ENCODE peak calls at places on chromosome 12, in four cellular contexts. U, D, E and C are unnamed samples.

GRCh38 chr12:64695550-64695949 is 63.7 kb downstream of the GNS start:
- DNase-seq in U (no peak), D (no peak), E (no peak), C (peak; percentile 37)

GRCh38 chr12:68420225-68421008 is 88.3 kb upstream of the MDM1 start:
- DNase-seq in U (no peak), D (no peak), E (no peak), C (no peak)

GRCh38 chr12:21054334-21054733 is 76.7 kb upstream of the SLCO1B1 start:
- DNase-seq in U (no peak), D (no peak), E (no peak), C (no peak)

GRCh38 chr12:104692335-104693218 is 235.8 kb downstream of the CHST11 start:
- DNase-seq in U (no peak), D (no peak), E (no peak), C (no peak)

GRCh38 chr12:71742998-71743397 is 11.7 kb upstream of the RAB21 start:
- DNase-seq in U (no peak), D (no peak), E (no peak), C (no peak)

GRCh38 chr12:90024261-90024660 is 315.6 kb upstream of the ATP2B1 start:
- DNase-seq in U (no peak), D (no peak), E (no peak), C (no peak)

GRCh38 chr12:55037349-55037748 is 17.6 kb downstream of the NEUROD4 start:
- DNase-seq in U (no peak), D (no peak), E (peak; percentile 63), C (no peak)

GRCh38 chr12:91804533-91804932 is 341.1 kb downstream of the BTG1 start:
- DNase-seq in U (no peak), D (no peak), E (no peak), C (no peak)

GRCh38 chr12:57008113-57008687 is 1.9 kb upstream of the ZBTB39 start:
- DNase-seq in U (no peak), D (no peak), E (peak; percentile 82), C (no peak)

GRCh38 chr12:128989287-128989686 is 136.0 kb downstream of the GLT1D1 start:
- DNase-seq in U (no peak), D (no peak), E (no peak), C (no peak)

GRCh38 chr12:113469893-113470743 is 1.6 kb downstream of the LHX5 start:
- DNase-seq in U (no peak), D (no peak), E (no peak), C (no peak)

GRCh38 chr12:106369624-106370346 is 12.2 kb downstream of the POLR3B start:
- DNase-seq in U (no peak), D (no peak), E (no peak), C (no peak)

GRCh38 chr12:131390408-131391100 is 320.3 kb upstream of the SFSWAP start:
- DNase-seq in U (no peak), D (no peak), E (no peak), C (no peak)

GRCh38 chr12:121860257-121860656 is 1.6 kb upstream of the HPD start:
- DNase-seq in U (no peak), D (no peak), E (no peak), C (peak; percentile 86)

GRCh38 chr12:14211829-14212455 is 153.5 kb upstream of the ATF7IP start:
- DNase-seq in U (no peak), D (no peak), E (no peak), C (no peak)

GRCh38 chr12:31832740-31833540 is 104.1 kb upstream of the AMN1 start:
- DNase-seq in U (no peak), D (no peak), E (no peak), C (no peak)

GRCh38 chr12:5087831-5088554 is 44.3 kb downstream of the KCNA5 start:
- DNase-seq in U (no peak), D (no peak), E (no peak), C (no peak)

GRCh38 chr12:69508581-69508980 is 38.4 kb downstream of the FRS2 start:
- DNase-seq in U (no peak), D (no peak), E (no peak), C (no peak)

GRCh38 chr12:53062977-53063707 is 13.3 kb downstream of the TNS2 start:
- DNase-seq in U (no peak), D (no peak), E (no peak), C (no peak)

GRCh38 chr12:59388176-59388575 is 207.7 kb upstream of the SLC16A7 start:
- DNase-seq in U (no peak), D (no peak), E (peak; percentile 17), C (no peak)

GRCh38 chr12:106301611-106302321 is 767 bp upstream of the TCP11L2 start:
- DNase-seq in U (peak; percentile 37), D (peak; percentile 54), E (peak; percentile 99), C (peak; percentile 67)

GRCh38 chr12:114812858-114813761 is 129.1 kb upstream of the TBX3 start:
- DNase-seq in U (no peak), D (no peak), E (no peak), C (no peak)

GRCh38 chr12:5988088-5988487 is 43.0 kb upstream of the ANO2 start:
- DNase-seq in U (no peak), D (no peak), E (no peak), C (no peak)

GRCh38 chr12:17588968-17589367 is 501.0 kb downstream of the RERGL start:
- DNase-seq in U (no peak), D (no peak), E (no peak), C (no peak)

GRCh38 chr12:125856899-125857298 is 791.7 kb downstream of the AACS start:
- DNase-seq in U (no peak), D (no peak), E (no peak), C (no peak)

GRCh38 chr12:92539966-92540791 is 162.6 kb upstream of the PLEKHG7 start:
- DNase-seq in U (peak; percentile 27), D (no peak), E (peak; percentile 86), C (no peak)

GRCh38 chr12:92614502-92614901 is 88.3 kb upstream of the PLEKHG7 start:
- DNase-seq in U (no peak), D (no peak), E (no peak), C (no peak)

GRCh38 chr12:68793975-68794652 is 13.9 kb upstream of the MDM2 start:
- DNase-seq in U (no peak), D (no peak), E (no peak), C (no peak)

GRCh38 chr12:132256646-132257045 is 72.7 kb downstream of the GALNT9 start:
- DNase-seq in U (no peak), D (no peak), E (no peak), C (no peak)

GRCh38 chr12:42482820-42483533 is 106.6 kb downstream of the PRICKLE1 start:
- DNase-seq in U (peak; percentile 79), D (peak; percentile 26), E (peak; percentile 59), C (peak; percentile 71)

GRCh38 chr12:11769723-11770514 is 120.4 kb downstream of the ETV6 start:
- DNase-seq in U (no peak), D (no peak), E (no peak), C (no peak)

GRCh38 chr12:77895699-77896098 is 65.0 kb downstream of the NAV3 start:
- DNase-seq in U (no peak), D (no peak), E (no peak), C (no peak)

GRCh38 chr12:115473257-115473956 is 789.4 kb upstream of the TBX3 start:
- DNase-seq in U (no peak), D (no peak), E (no peak), C (no peak)